ENCODE peak calls at places on chromosomes 16 and 17, in ten cellular contexts. V is DMS79 treated with DMSO at 0.1 percent for 48 hours; Y is stimulated activated CD4-positive, alpha-beta T cell treated with anti-CD3 and anti-CD28 coated beads, Interleukin-1b, Interleukin-23, amount 100 ng/mL, for 24 hours; M is epithelial cell of prostate; G is glutamatergic neuron; X is sigmoid colon; T is GM23248; D is HCT116; N is retinal pigment epithelial cell; H is tibial artery. K is an unnamed sample.

GRCh38 chr17:41500131-41500911 is 5.1 kb downstream of the KRT13 start:
- DNase-seq in Y (no peak), H (no peak), N (no peak), M (no peak), V (no peak), G (no peak), X (no peak), T (peak; percentile 86), D (peak; percentile 77), K (peak; percentile 66)

GRCh38 chr16:29854520-29855100 is 8.4 kb downstream of the CDIPT start:
- DNase-seq in X (no peak), H (no peak), G (no peak), Y (no peak), N (no peak), M (no peak), V (no peak), T (peak; percentile 36), D (no peak), K (no peak)

GRCh38 chr17:14741516-14741915 is 440.6 kb downstream of the HS3ST3B1 start:
- DNase-seq in G (no peak), N (no peak), M (no peak), T (peak; percentile 42), V (no peak), H (no peak), D (no peak), Y (no peak), X (no peak), K (no peak)

GRCh38 chr17:18182978-18183333 is 672 bp upstream of the ALKBH5 start:
- DNase-seq in X (peak; percentile 92), H (peak; percentile 83), Y (peak; percentile 60), T (peak; percentile 94), G (peak; percentile 72), V (peak; percentile 69), N (no peak), D (no peak), M (peak; percentile 24), K (peak; percentile 85)

GRCh38 chr16:46972971-46973456 is 460 bp downstream of the DNAJA2 start:
- DNase-seq in N (no peak), V (no peak), X (peak; percentile 65), M (no peak), D (no peak), T (peak; percentile 67), H (peak; percentile 26), G (peak; percentile 61), Y (no peak), K (peak; percentile 80)

GRCh38 chr16:50563989-50564388 is 15.8 kb downstream of the NKD1 start:
- DNase-seq in G (no peak), D (no peak), T (no peak), Y (no peak), N (no peak), X (no peak), M (no peak), V (no peak), H (no peak), K (no peak)

GRCh38 chr16:20678242-20678641 is 19.2 kb downstream of the ACSM1 start:
- DNase-seq in Y (no peak), V (no peak), G (no peak), T (no peak), M (no peak), D (no peak), N (no peak), X (no peak), H (no peak), K (no peak)

GRCh38 chr17:40819528-40820125 is 2.8 kb downstream of the KRT10 start:
- DNase-seq in D (no peak), N (no peak), H (peak; percentile 38), G (no peak), X (no peak), T (peak; percentile 68), V (peak; percentile 17), M (no peak), Y (no peak), K (peak; percentile 18)

GRCh38 chr17:68172461-68172954 is 75.3 kb upstream of the AMZ2 start:
- DNase-seq in G (peak; percentile 84), M (no peak), Y (no peak), N (no peak), D (peak; percentile 63), T (peak; percentile 65), H (peak; percentile 79), X (peak; percentile 78), V (peak; percentile 33), K (peak; percentile 64)

GRCh38 chr17:79393358-79394038 is 217.4 kb downstream of the RBFOX3 start:
- DNase-seq in V (peak; percentile 38), H (peak; percentile 80), X (no peak), N (no peak), D (peak; percentile 37), G (peak; percentile 96), T (peak; percentile 77), Y (peak; percentile 46), M (no peak), K (peak; percentile 96)

GRCh38 chr16:28126684-28127620 is 63.4 kb upstream of the GSG1L start:
- DNase-seq in Y (no peak), V (no peak), X (no peak), N (no peak), G (no peak), M (no peak), H (no peak), D (no peak), T (no peak), K (no peak)

GRCh38 chr17:38815576-38816193 is 9.4 kb downstream of the CWC25 start:
- DNase-seq in H (no peak), N (no peak), T (peak; percentile 86), G (no peak), X (no peak), M (no peak), V (no peak), D (no peak), Y (no peak), K (no peak)

GRCh38 chr16:69325784-69326171 is 4.6 kb downstream of the PDF start:
- DNase-seq in D (no peak), M (no peak), V (no peak), H (no peak), X (no peak), Y (no peak), G (no peak), T (no peak), N (no peak), K (no peak)

GRCh38 chr17:45201457-45201856 is 20.2 kb upstream of the FMNL1 start:
- DNase-seq in X (no peak), D (no peak), Y (no peak), N (no peak), H (no peak), T (no peak), G (no peak), M (no peak), V (no peak), K (no peak)

GRCh38 chr16:27221576-27222498 is 18.5 kb downstream of the KDM8 start:
- DNase-seq in T (peak; percentile 92), X (no peak), Y (no peak), H (peak; percentile 39), M (no peak), N (no peak), G (no peak), V (no peak), D (no peak), K (no peak)

GRCh38 chr16:89111263-89111662 is 17.6 kb downstream of the ACSF3 start:
- DNase-seq in T (no peak), N (no peak), X (no peak), M (no peak), G (peak; percentile 2), Y (no peak), V (no peak), D (no peak), H (no peak), K (no peak)

GRCh38 chr16:56505174-56505573 is 14.7 kb downstream of the BBS2 start:
- DNase-seq in N (no peak), X (no peak), G (no peak), H (no peak), Y (no peak), T (no peak), D (no peak), V (no peak), M (no peak), K (no peak)

GRCh38 chr17:58136669-58137279 is 11.4 kb upstream of the OR4D1 start:
- DNase-seq in D (peak; percentile 54), X (no peak), N (no peak), T (no peak), H (no peak), Y (no peak), G (no peak), V (no peak), M (no peak), K (peak; percentile 49)

GRCh38 chr17:62950067-62950466 is 16.0 kb upstream of the TANC2 start:
- DNase-seq in Y (no peak), V (peak; percentile 12), T (peak; percentile 69), M (no peak), N (peak; percentile 98), G (no peak), X (no peak), H (no peak), D (no peak), K (no peak)

GRCh38 chr17:29012535-29012934 is 6.7 kb upstream of the SEZ6 start:
- DNase-seq in V (no peak), T (no peak), H (no peak), D (no peak), M (no peak), N (no peak), G (no peak), Y (no peak), X (no peak), K (no peak)

GRCh38 chr17:47980516-47980915 is 9.6 kb downstream of the CDK5RAP3 start:
- DNase-seq in N (no peak), X (no peak), T (no peak), V (no peak), H (no peak), Y (no peak), D (no peak), M (no peak), G (no peak), K (no peak)

GRCh38 chr17:830381-830780 is 48.2 kb downstream of the MRM3 start:
- DNase-seq in Y (no peak), D (no peak), N (no peak), V (no peak), X (no peak), H (no peak), M (no peak), G (no peak), T (no peak), K (no peak)

GRCh38 chr16:28606291-28607115 is 3.3 kb downstream of the SULT1A1 start:
- DNase-seq in M (no peak), V (no peak), G (no peak), N (no peak), D (no peak), Y (no peak), X (peak; percentile 65), T (no peak), H (no peak), K (no peak)

GRCh38 chr16:88064011-88064888 is 113.0 kb downstream of the BANP start:
- DNase-seq in Y (no peak), M (no peak), N (no peak), D (no peak), V (no peak), X (no peak), T (no peak), G (peak; percentile 4), H (no peak), K (peak; percentile 60)

GRCh38 chr17:353213-353837 is 718 bp upstream of the RPH3AL start:
- DNase-seq in Y (no peak), M (no peak), V (peak; percentile 64), X (no peak), G (no peak), H (no peak), D (no peak), T (no peak), N (no peak), K (no peak)

GRCh38 chr16:66373667-66374066 is 7.2 kb downstream of the CDH5 start:
- DNase-seq in T (no peak), G (no peak), V (no peak), X (no peak), Y (no peak), D (no peak), H (no peak), N (no peak), M (no peak), K (no peak)

GRCh38 chr17:10034719-10035475 is 129.8 kb upstream of the RCVRN start:
- DNase-seq in Y (no peak), D (no peak), X (no peak), M (no peak), V (no peak), G (no peak), N (no peak), H (no peak), T (no peak), K (no peak)

GRCh38 chr16:65895486-65895885 is 471.0 kb upstream of the CDH5 start:
- DNase-seq in H (no peak), G (no peak), N (no peak), X (no peak), V (no peak), Y (no peak), T (no peak), D (no peak), M (no peak), K (no peak)

K was measured in H7.